ENCODE peak calls at places on chromosome 18, in seven cellular contexts. O, P, X, S, H, F and T are unnamed samples.

GRCh38 chr18:44682871-44683221 is 2.2 kb downstream of the SETBP1 start:
- DNase-seq in X (no peak), S (no peak), F (peak; percentile 38), O (peak; percentile 50), H (no peak), P (no peak), T (no peak)

GRCh38 chr18:46385124-46385523 is 271.9 kb downstream of the LOXHD1 start:
- DNase-seq in O (no peak), F (no peak), X (no peak), H (no peak), S (no peak), P (no peak), T (no peak)

GRCh38 chr18:28469946-28470345 is 293.0 kb upstream of the CDH2 start:
- DNase-seq in F (no peak), O (no peak), P (no peak), X (no peak), H (peak; percentile 20), S (no peak), T (no peak)

GRCh38 chr18:8254664-8255063 is 354.6 kb upstream of the RAB12 start:
- DNase-seq in F (peak; percentile 29), S (no peak), P (no peak), X (no peak), H (no peak), O (no peak), T (no peak)

GRCh38 chr18:22069916-22070315 is 99.5 kb upstream of the GATA6 start:
- DNase-seq in S (no peak), O (no peak), P (no peak), H (no peak), F (no peak), X (no peak), T (no peak)

GRCh38 chr18:42437646-42438045 is 482.6 kb downstream of the PIK3C3 start:
- DNase-seq in F (peak; percentile 57), X (no peak), H (peak; percentile 55), O (no peak), S (peak; percentile 74), P (no peak), T (no peak)

GRCh38 chr18:25314824-25315223 is 37.1 kb downstream of the ZNF521 start:
- DNase-seq in P (no peak), S (no peak), H (no peak), O (no peak), X (no peak), F (no peak), T (no peak)

GRCh38 chr18:3391704-3392466 is 58.1 kb upstream of the TGIF1 start:
- DNase-seq in O (no peak), S (no peak), X (no peak), F (no peak), P (no peak), H (no peak), T (no peak)

GRCh38 chr18:30280861-30281470 is 761.6 kb downstream of the DSC3 start:
- DNase-seq in F (peak; percentile 69), S (peak; percentile 87), P (no peak), H (peak; percentile 78), X (peak; percentile 34), O (no peak), T (peak; percentile 21)

GRCh38 chr18:43882358-43882757 is 605.1 kb upstream of the SYT4 start:
- DNase-seq in S (no peak), H (peak; percentile 18), F (no peak), X (no peak), P (no peak), O (no peak), T (no peak)

GRCh38 chr18:31100598-31101147 is 1.5 kb downstream of the DSC2 start:
- DNase-seq in H (peak; percentile 4), F (no peak), P (no peak), X (no peak), O (no peak), S (no peak), T (no peak)

GRCh38 chr18:2147424-2147823 is 423.9 kb downstream of the METTL4 start:
- DNase-seq in H (peak; percentile 41), F (peak; percentile 76), O (no peak), S (peak; percentile 21), X (no peak), P (no peak), T (no peak)

GRCh38 chr18:76822510-76823165 is at the start of gene ZNF236:
- DNase-seq in X (no peak), S (peak; percentile 77), O (peak; percentile 47), F (peak; percentile 77), P (no peak), H (peak; percentile 92), T (peak; percentile 36)

GRCh38 chr18:79392226-79392625 is 3.5 kb upstream of the NFATC1 start:
- DNase-seq in F (no peak), X (no peak), O (no peak), H (no peak), P (peak; percentile 73), S (no peak), T (no peak)

GRCh38 chr18:3345885-3346284 is 84.0 kb downstream of the MYL12B start:
- DNase-seq in X (no peak), O (no peak), S (no peak), F (no peak), P (no peak), H (peak; percentile 52), T (no peak)

GRCh38 chr18:23126352-23127056 is 8.8 kb upstream of the CABLES1 start:
- DNase-seq in F (no peak), X (no peak), H (no peak), O (no peak), S (no peak), P (no peak), T (no peak)

GRCh38 chr18:46630160-46630559 is 26.9 kb downstream of the LOXHD1 start:
- DNase-seq in O (no peak), P (peak; percentile 26), H (no peak), S (no peak), X (no peak), F (no peak), T (no peak)

GRCh38 chr18:56068030-56068671 is 480.2 kb upstream of the TCF4 start:
- DNase-seq in P (no peak), X (no peak), H (peak; percentile 53), O (no peak), S (peak; percentile 72), F (peak; percentile 70), T (no peak)

GRCh38 chr18:76684265-76684664 is 138.1 kb upstream of the ZNF236 start:
- DNase-seq in O (no peak), X (no peak), P (no peak), S (no peak), F (no peak), H (no peak), T (no peak)

GRCh38 chr18:3790702-3791101 is 340.7 kb downstream of the TGIF1 start:
- DNase-seq in P (no peak), X (no peak), O (no peak), F (peak; percentile 48), H (peak; percentile 42), S (no peak), T (no peak)

GRCh38 chr18:68263481-68263880 is 451.4 kb downstream of the TMX3 start:
- DNase-seq in P (no peak), X (no peak), F (peak; percentile 48), O (no peak), H (peak; percentile 26), S (peak; percentile 73), T (no peak)

DNA sequence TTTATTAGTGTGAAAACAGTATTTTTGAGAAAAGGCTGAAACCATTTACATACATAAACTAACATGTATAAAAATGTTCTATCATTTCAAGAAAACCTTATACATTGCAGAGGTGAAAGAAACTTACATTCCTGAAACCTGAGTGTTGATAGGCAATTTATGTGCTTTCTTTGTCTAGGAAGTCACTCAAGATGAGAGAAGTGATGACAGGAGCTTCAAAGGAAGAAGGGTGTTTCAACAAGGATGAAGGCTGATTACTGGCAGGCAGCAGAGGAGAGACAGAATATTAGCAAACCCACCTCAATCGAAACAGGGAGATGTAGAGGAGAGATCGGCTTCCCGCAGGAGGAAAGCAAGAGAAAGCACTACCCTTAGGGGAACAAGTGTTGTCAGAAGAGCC is 124.9 kb downstream of the PRELID3A start:
- DNase-seq in P (no peak), X (no peak), O (no peak), F (no peak), H (no peak), S (no peak), T (no peak)
- H3K4me3 ChIP-seq in P (no peak overlapping the region), X (no peak overlapping the region), O (no peak overlapping the region), F (no peak overlapping the region), H (no peak overlapping the region), S (no peak overlapping the region), T (no peak overlapping the region)

GRCh38 chr18:75240433-75240832 is 29.8 kb downstream of the TSHZ1 start:
- DNase-seq in S (no peak), F (no peak), O (no peak), X (no peak), H (no peak), P (no peak), T (no peak)
- TF ChIP-seq CTCF in S (no peak), F (no peak), O (no peak), X (no peak), H (no peak), P (no peak), T (no peak)

GRCh38 chr18:49655266-49656097 is 93.6 kb downstream of the LIPG start:
- DNase-seq in X (no peak), H (no peak), S (no peak), O (no peak), F (no peak), P (peak; percentile 33), T (no peak)

GRCh38 chr18:49651033-49651432 is 89.2 kb downstream of the LIPG start:
- DNase-seq in P (peak; percentile 57), X (no peak), O (no peak), S (no peak), H (no peak), F (no peak), T (no peak)

GRCh38 chr18:49650426-49650891 is 88.6 kb downstream of the LIPG start:
- DNase-seq in X (no peak), O (no peak), P (peak; percentile 41), S (no peak), F (no peak), H (no peak), T (no peak)

GRCh38 chr18:49654347-49654746 is 92.5 kb downstream of the LIPG start:
- DNase-seq in O (no peak), H (no peak), P (no peak), X (no peak), F (no peak), S (no peak), T (no peak)

GRCh38 chr18:49652841-49653240 is 91.0 kb downstream of the LIPG start:
- DNase-seq in X (no peak), F (no peak), H (peak; percentile 40), O (no peak), S (no peak), P (peak; percentile 16), T (no peak)
- H3K4me3 ChIP-seq in X (no peak overlapping the region), F (no peak overlapping the region), H (no peak overlapping the region), O (no peak overlapping the region), S (no peak overlapping the region), P (no peak overlapping the region), T (no peak overlapping the region)

DNA sequence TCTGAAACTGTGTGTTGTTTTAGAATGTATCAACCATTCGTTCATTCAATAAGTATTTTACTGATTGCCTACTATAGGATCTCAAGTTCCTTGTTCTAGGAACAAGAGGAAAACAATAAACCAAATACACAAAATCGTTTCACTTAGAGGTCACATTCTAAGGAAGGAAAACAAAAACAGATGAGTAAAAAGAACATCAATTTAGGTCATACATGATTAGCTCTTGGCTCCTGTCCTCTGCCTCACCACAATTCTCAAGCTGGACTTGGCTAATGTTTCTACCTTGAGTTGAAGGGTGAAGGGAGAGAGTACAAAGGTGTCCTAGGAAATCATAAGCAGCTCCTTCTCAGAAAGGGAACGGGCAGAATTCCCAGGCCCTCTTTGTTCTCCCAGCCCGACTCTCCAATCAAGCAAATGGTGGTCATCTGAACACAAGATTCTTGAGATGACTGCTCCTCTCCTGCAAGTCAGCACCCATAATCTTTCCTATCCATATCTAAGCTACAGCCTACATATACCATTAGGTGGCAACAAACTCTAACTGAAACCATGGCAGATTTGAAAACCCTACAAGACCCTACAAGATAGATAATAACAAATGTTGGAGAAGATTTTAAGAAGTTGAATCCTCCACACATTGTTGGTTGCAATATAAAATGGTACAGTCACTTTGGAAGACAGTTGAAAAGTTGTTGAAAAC is 76.0 kb downstream of the CBLN2 start:
- DNase-seq in X (no peak), P (no peak), F (no peak), O (no peak), S (no peak), H (no peak), T (no peak)
- TF ChIP-seq CTCF in X (no peak), P (no peak), F (no peak), O (no peak), S (no peak), H (no peak), T (no peak)